ENCODE peak calls at places on chromosomes 16 and 17, in six cellular contexts. F, X, U, T, H and I are unnamed samples.

GRCh38 chr17:21125862-21126261 is 902 bp upstream of the DHRS7B start:
- DNase-seq in H (no peak), T (peak; percentile 76), U (no peak), X (no peak), F (no peak), I (no peak)

GRCh38 chr16:87376660-87377059 is 6.9 kb downstream of the FBXO31 start:
- DNase-seq in H (no peak), X (no peak), U (no peak), F (no peak), T (no peak), I (no peak)

GRCh38 chr16:78249056-78249455 is 149.6 kb downstream of the WWOX start:
- DNase-seq in H (peak; percentile 78), F (no peak), U (peak; percentile 81), X (no peak), T (no peak), I (no peak)

GRCh38 chr16:52203096-52203495 is 343.8 kb downstream of the TOX3 start:
- DNase-seq in H (no peak), U (no peak), X (no peak), F (no peak), T (no peak), I (no peak)

GRCh38 chr16:69804283-69804682 is 42.2 kb downstream of the WWP2 start:
- DNase-seq in X (no peak), T (no peak), F (no peak), H (no peak), U (no peak), I (no peak)

GRCh38 chr17:49001671-49002070 is 4.5 kb downstream of the IGF2BP1 start:
- DNase-seq in H (no peak), U (peak; percentile 1), F (no peak), X (no peak), T (no peak), I (no peak)

GRCh38 chr16:57355898-57356414 is 2.6 kb upstream of the CCL22 start:
- DNase-seq in X (no peak), F (no peak), U (no peak), T (no peak), H (no peak), I (no peak)

GRCh38 chr16:19716183-19716582 is 1.8 kb downstream of the KNOP1 start:
- DNase-seq in T (no peak), X (no peak), F (no peak), H (peak; percentile 4), U (no peak), I (no peak)

GRCh38 chr16:82091225-82091624 is 56.2 kb downstream of the HSD17B2 start:
- DNase-seq in U (peak; percentile 16), T (no peak), F (no peak), X (no peak), H (no peak), I (no peak)

GRCh38 chr16:84758627-84759026 is 58.8 kb downstream of the USP10 start:
- DNase-seq in X (no peak), H (no peak), F (no peak), U (no peak), T (no peak), I (no peak)
- H3K27ac ChIP-seq in X (no peak overlapping the region), H (peak overlapping the region; percentile 30), F (no peak overlapping the region), U (peak overlapping the region; percentile 51), T (peak overlapping the region; percentile 62), I (no peak overlapping the region)

DNA sequence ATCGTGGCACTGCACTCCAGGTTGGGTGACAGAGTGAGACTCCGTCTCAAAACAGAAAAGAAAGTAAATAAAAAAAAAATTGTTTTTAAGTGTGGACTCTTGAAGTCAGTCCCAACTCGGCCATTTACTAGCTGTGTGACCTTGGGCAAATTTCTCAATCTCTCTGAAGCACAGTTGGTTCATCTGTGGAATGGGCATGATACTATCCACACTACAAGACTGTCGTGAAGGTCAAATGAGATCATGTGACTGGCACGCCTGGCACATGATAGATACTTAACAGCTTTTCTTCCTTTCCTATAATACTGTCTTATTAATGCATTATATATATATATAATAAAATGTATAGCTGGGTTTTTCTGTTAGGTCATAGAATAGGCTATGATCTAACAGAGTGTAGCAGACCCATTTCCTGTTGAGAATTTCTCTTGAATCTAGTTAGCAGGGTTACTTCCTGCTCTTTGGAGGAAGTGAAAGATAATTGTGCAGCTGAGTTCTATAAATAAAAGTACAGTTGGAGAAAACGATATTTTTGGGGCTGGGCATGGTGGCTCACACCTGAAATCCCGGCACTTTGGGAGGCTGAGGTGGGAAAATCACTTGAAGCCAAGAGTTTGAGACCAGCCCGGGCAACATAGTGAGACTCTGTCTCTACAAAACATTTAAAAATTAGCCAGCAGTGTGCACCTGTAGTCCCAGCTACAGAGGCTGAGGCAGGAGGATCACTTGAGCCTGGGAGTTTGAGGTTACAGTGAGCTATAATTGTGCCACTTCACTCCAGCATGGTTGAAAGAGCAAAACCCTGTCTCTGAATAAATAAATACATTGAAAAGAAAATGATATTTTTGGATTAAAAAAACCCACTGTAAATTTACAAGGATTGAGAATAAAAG is 7.3 kb downstream of the MILR1 start:
- DNase-seq in H (no peak), X (no peak), T (peak; percentile 19), F (no peak), U (no peak), I (no peak)
- H3K27ac ChIP-seq in H (no peak overlapping the region), X (no peak overlapping the region), T (no peak overlapping the region), F (no peak overlapping the region), U (no peak overlapping the region), I (no peak overlapping the region)

DNA sequence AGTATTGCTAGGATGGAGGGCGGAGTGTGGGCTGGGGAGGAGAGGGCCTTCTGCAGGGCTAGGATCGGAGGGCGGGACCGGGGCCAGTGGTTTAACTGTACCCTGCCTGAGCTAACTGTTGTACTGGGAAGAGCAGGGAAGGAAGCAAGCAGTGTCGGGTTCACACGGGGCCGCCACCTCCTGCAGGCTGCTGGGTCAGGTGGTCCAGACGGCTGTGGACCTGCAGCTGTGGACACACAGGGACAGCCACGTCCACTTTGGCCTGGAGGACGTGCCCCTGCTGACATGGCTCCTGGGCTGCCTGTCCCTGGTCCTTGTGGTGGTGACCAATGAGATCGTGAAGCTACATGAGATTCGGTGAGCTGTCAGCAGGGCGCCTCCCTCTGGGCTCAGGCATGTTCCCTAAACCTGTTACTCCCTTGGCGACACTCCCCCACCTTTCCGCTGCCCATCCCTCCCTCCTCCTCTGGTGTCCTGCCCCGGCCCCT is 16.6 kb downstream of the CASKIN2 start:
- DNase-seq in X (no peak), U (no peak), T (no peak), H (no peak), F (no peak), I (no peak)
- H3K27ac ChIP-seq in X (no peak overlapping the region), U (no peak overlapping the region), T (no peak overlapping the region), H (no peak overlapping the region), F (peak overlapping the region; percentile 75), I (peak overlapping the region; percentile 90)

DNA sequence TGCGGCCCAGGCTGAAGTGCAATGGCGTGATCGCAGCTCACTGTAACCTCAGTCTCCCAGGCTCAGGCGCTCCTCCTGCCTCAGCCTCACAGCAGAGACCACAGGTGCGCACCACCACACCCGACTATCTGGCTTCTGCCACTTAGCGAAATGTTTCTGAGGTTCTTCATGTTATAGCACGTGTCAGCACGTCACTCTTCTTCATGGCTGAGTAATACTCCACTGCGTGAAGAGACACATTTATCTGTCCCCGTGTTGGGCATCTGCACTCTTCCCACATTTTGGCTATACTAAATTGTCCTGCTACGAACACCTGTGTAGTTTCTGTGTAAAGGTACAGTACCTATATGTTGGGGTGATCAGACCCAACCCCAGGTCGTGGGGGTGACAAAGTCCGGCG is 1.0 kb upstream of the DPEP1 start:
- DNase-seq in F (no peak), T (no peak), U (no peak), X (no peak), H (no peak), I (no peak)
- H3K27ac ChIP-seq in F (no peak overlapping the region), T (no peak overlapping the region), U (no peak overlapping the region), X (no peak overlapping the region), H (no peak overlapping the region), I (no peak overlapping the region)

GRCh38 chr16:2739555-2740435 is 12.6 kb upstream of the SRRM2 start:
- DNase-seq in X (no peak), F (no peak), T (no peak), H (peak; percentile 51), U (no peak), I (no peak)
- H3K27ac ChIP-seq in X (no peak overlapping the region), F (no peak overlapping the region), T (no peak overlapping the region), H (no peak overlapping the region), U (no peak overlapping the region), I (no peak overlapping the region)